ENCODE peak calls at places on chromosomes 6 and 20, in eight cellular contexts. W, Y, A, K, L, V, C and D are unnamed samples.
A peak's percentile ranks its signal among the peaks of the same experiment; 100 is the strongest.

GRCh38 chr20:60062431-60063336 is 104.5 kb downstream of the CDH26 start:
- DNase-seq in W (peak; percentile 71), C (no peak), V (no peak), Y (peak; percentile 87), L (no peak), K (no peak), A (peak; percentile 51), D (no peak)

GRCh38 chr6:165002866-165003265 is 306.5 kb downstream of the C6orf118 start:
- DNase-seq in L (no peak), K (no peak), A (no peak), Y (no peak), V (no peak), C (no peak), W (no peak), D (no peak)

GRCh38 chr6:80021591-80021990 is 17.1 kb downstream of the TTK start:
- DNase-seq in V (no peak), L (no peak), K (no peak), W (no peak), Y (no peak), A (no peak), C (no peak), D (no peak)

GRCh38 chr20:23143986-23144695 is 58.0 kb upstream of the CD93 start:
- DNase-seq in Y (no peak), A (no peak), W (no peak), K (no peak), C (no peak), V (no peak), L (no peak), D (peak; percentile 2)

GRCh38 chr6:56714982-56715456 is 72.3 kb upstream of the DST start:
- DNase-seq in L (no peak), A (peak; percentile 87), W (peak; percentile 91), K (no peak), Y (peak; percentile 84), V (no peak), C (peak; percentile 73), D (no peak)

GRCh38 chr20:37362231-37362792 is 16.4 kb downstream of the SRC start:
- DNase-seq in W (no peak), L (no peak), Y (no peak), V (no peak), C (no peak), K (no peak), A (no peak), D (no peak)

GRCh38 chr6:85360794-85361642 is 88.9 kb upstream of the NT5E start:
- DNase-seq in L (no peak), Y (peak; percentile 99), V (peak; percentile 15), A (peak; percentile 96), W (peak; percentile 94), C (peak; percentile 88), K (no peak), D (peak; percentile 11)

GRCh38 chr6:30194797-30195690 is 18.2 kb downstream of the TRIM26 start:
- DNase-seq in K (no peak), W (no peak), Y (peak; percentile 51), C (no peak), V (no peak), A (no peak), L (no peak), D (no peak)

GRCh38 chr20:31860431-31861345 is 9.6 kb downstream of the DUSP15 start:
- DNase-seq in W (no peak), V (no peak), Y (peak; percentile 63), A (peak; percentile 61), K (no peak), C (peak; percentile 60), L (no peak), D (peak; percentile 20)

GRCh38 chr20:14826926-14827325 is 489.5 kb upstream of the FLRT3 start:
- DNase-seq in W (no peak), V (no peak), K (no peak), C (no peak), L (no peak), A (no peak), Y (no peak), D (no peak)

GRCh38 chr20:41169791-41170351 is 32.5 kb downstream of the PLCG1 start:
- DNase-seq in W (peak; percentile 57), A (peak; percentile 85), C (peak; percentile 74), V (peak; percentile 10), L (no peak), K (no peak), Y (peak; percentile 94), D (peak; percentile 4)

GRCh38 chr6:133815313-133815712 is 73.6 kb upstream of the TCF21 start:
- DNase-seq in K (no peak), V (no peak), W (no peak), L (no peak), Y (peak; percentile 36), A (no peak), C (no peak), D (no peak)

GRCh38 chr6:133820208-133820607 is 68.7 kb upstream of the TCF21 start:
- DNase-seq in Y (no peak), W (no peak), K (no peak), A (no peak), V (no peak), C (no peak), L (no peak), D (no peak)

GRCh38 chr6:133818320-133818719 is 70.6 kb upstream of the TCF21 start:
- DNase-seq in Y (no peak), C (no peak), K (no peak), A (no peak), W (no peak), V (no peak), L (no peak), D (no peak)

GRCh38 chr6:133814797-133815196 is 74.1 kb upstream of the TCF21 start:
- DNase-seq in L (no peak), A (peak; percentile 85), Y (peak; percentile 77), C (peak; percentile 55), V (no peak), K (no peak), W (peak; percentile 47), D (no peak)

DNA sequence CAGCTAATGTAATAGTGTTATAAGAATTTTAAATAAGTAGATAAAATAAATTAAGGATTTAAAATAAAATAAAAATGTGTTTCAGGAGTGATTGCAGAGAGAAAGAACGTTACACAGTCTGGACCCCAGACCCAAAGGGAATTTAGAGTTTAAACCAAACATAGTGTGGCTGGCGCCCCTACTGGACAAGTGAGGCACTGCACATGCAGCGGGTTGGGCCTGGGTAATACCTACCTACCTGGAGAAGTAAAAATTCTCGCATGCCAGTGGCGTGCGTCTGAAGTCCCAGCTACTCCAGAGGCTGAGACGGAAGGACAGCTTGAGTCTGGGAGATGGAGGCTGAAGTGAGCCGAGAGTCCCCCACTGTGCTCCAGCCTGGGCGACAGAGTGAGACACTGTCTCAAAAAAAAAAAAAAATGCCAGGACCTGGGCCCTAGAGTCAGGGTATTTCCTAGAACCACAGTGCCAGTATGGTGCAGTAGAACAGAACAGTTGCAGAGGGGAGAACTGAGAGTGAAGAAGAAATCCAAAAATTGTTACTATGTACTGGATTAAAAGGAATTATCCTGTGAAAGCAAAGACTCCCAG is 71.4 kb upstream of the TCF21 start:
- DNase-seq in Y (no peak), W (no peak), L (peak; percentile 23), V (no peak), A (no peak), K (peak; percentile 41), C (no peak), D (peak; percentile 16)
- TF ChIP-seq CTCF in Y (peak; percentile 51), W (peak; percentile 57), L (peak; percentile 64), V (peak; percentile 10), A (peak; percentile 67), K (peak; percentile 72), C (peak; percentile 35), D (peak; percentile 57)

GRCh38 chr20:33033381-33033780 is 1.9 kb downstream of the BPIFB6 start:
- DNase-seq in C (no peak), L (no peak), A (no peak), W (no peak), Y (no peak), V (no peak), K (no peak), D (no peak)

GRCh38 chr20:33032555-33032954 is 1.1 kb downstream of the BPIFB6 start:
- DNase-seq in C (no peak), W (no peak), A (no peak), Y (no peak), V (no peak), K (no peak), L (no peak), D (no peak)

GRCh38 chr20:33030076-33030475 is 1.4 kb upstream of the BPIFB6 start:
- DNase-seq in K (no peak), C (no peak), V (no peak), L (no peak), W (no peak), Y (no peak), A (no peak), D (no peak)

GRCh38 chr20:33030569-33030968 is 879 bp upstream of the BPIFB6 start:
- DNase-seq in L (no peak), K (no peak), W (no peak), A (no peak), V (no peak), Y (no peak), C (no peak), D (no peak)

DNA sequence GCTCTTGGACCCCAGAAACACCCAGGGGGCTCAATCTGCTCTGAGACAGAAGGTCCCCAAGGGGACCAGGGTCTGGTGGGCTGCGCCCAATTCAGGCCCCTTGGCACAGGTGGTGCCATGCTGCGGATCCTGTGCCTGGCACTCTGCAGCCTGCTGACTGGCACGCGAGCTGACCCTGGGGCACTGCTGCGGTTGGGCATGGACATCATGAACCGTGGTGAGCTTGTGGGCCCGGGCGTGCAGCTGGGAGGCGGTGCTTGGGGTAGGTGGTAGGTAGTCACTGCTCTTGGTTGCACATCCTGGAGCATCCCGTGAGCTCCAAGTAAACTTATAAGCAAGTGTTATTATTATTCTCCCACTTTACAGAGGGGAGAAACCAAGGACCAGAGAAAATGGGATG is at the start of gene BPIFB6:
- DNase-seq in W (no peak), L (no peak), A (no peak), Y (no peak), V (no peak), C (no peak), K (no peak), D (no peak)
- TF ChIP-seq CTCF in W (no peak), L (no peak), A (no peak), Y (no peak), V (no peak), C (no peak), K (no peak), D (no peak)

DNA sequence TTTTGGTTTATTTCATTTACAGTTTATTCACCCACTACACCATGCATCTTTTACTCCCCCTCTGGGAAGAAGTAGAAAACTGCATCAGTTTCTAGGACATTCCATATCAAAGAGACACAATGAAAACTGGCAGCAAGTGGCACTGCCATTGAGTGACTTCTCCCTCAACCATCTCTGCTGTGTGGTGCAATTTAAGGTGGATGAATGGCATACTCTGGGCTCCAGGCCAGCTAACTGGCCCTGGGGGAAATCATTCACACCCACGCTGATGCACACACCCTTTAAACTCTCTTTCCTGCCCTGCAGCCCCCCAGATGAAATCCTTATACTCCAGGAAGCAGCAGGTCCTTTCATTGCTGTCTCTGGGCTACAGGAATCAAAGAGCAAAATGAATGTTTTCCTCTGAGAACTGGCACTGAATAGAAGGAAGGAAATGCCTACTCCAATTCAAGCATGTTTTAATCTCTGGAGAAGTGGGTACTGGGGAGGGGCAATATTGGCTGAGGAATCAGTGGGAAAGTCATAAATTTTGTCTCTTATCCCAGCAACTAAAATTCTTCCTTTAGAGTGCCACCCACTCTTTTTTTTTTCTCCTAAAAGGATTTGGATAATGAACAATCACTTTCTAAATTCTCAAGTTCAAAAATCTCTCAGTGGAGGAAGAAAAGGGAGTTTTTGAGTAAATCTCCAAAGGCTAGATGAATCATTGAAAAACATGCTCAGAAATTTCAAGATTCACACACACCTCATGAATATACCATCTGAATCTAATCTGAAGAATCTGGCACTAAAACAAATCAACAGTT is 16.9 kb upstream of the RFPL4B start:
- DNase-seq in A (peak; percentile 51), K (no peak), Y (peak; percentile 70), V (no peak), L (no peak), C (peak; percentile 56), W (no peak), D (no peak)
- TF ChIP-seq CTCF in A (peak; percentile 19), K (no peak), Y (peak; percentile 35), V (no peak), L (no peak), C (no peak), W (no peak), D (no peak)

GRCh38 chr6:94052754-94053153 is 633.4 kb upstream of the EPHA7 start:
- DNase-seq in L (no peak), C (peak; percentile 0), Y (peak; percentile 41), K (no peak), W (peak; percentile 56), V (no peak), A (peak; percentile 39), D (no peak)
- TF ChIP-seq CTCF in L (peak; percentile 3), C (peak; percentile 13), Y (peak; percentile 25), K (no peak), W (peak; percentile 74), V (no peak), A (peak; percentile 5), D (no peak)